ENCODE peak calls at places on chromosomes 12 and 14, in eight cellular contexts. Z, L, Y, E, W, Q, J and H are unnamed samples.

GRCh38 chr12:42094277-42094676 is 50.4 kb downstream of the GXYLT1 start:
- DNase-seq in Z (no peak), L (peak; percentile 33), Y (no peak), E (no peak), W (no peak), Q (no peak), J (no peak), H (peak; percentile 24)

GRCh38 chr12:107564946-107565345 is 120.7 kb upstream of the PWP1 start:
- DNase-seq in Z (peak; percentile 64), L (peak; percentile 7), Y (no peak), E (no peak), W (peak; percentile 36), Q (no peak), J (no peak), H (no peak)

GRCh38 chr14:104387000-104387384 is 192.6 kb upstream of the C14orf180 start:
- DNase-seq in Z (no peak), L (no peak), Y (peak; percentile 8), E (no peak), W (no peak), Q (no peak), J (no peak), H (no peak)

GRCh38 chr14:74549588-74549987 is 56.0 kb downstream of the ISCA2 start:
- DNase-seq in Z (no peak), L (no peak), Y (no peak), E (no peak), W (no peak), Q (no peak), J (no peak), H (no peak)

GRCh38 chr12:96829354-96829753 is 77.7 kb upstream of the NEDD1 start:
- DNase-seq in Z (no peak), L (no peak), Y (no peak), E (no peak), W (no peak), Q (no peak), J (no peak), H (no peak)

GRCh38 chr12:6936642-6937480 is 6.8 kb upstream of the RNU7-1 start:
- DNase-seq in Z (no peak), L (no peak), Y (no peak), E (peak; percentile 50), W (peak; percentile 82), Q (no peak), J (peak; percentile 66), H (peak; percentile 77)

GRCh38 chr14:95480109-95480886 is 36.2 kb downstream of the SYNE3 start:
- DNase-seq in Z (no peak), L (no peak), Y (peak; percentile 72), E (peak; percentile 56), W (no peak), Q (peak; percentile 46), J (no peak), H (no peak)

GRCh38 chr12:131042848-131043245 is 89.1 kb downstream of the ADGRD1 start:
- DNase-seq in Z (no peak), L (no peak), Y (no peak), E (no peak), W (no peak), Q (no peak), J (no peak), H (no peak)

GRCh38 chr12:113162102-113163029 is 12.8 kb downstream of the CFAP73 start:
- DNase-seq in Z (peak; percentile 70), L (no peak), Y (no peak), E (no peak), W (peak; percentile 56), Q (no peak), J (no peak), H (no peak)

DNA sequence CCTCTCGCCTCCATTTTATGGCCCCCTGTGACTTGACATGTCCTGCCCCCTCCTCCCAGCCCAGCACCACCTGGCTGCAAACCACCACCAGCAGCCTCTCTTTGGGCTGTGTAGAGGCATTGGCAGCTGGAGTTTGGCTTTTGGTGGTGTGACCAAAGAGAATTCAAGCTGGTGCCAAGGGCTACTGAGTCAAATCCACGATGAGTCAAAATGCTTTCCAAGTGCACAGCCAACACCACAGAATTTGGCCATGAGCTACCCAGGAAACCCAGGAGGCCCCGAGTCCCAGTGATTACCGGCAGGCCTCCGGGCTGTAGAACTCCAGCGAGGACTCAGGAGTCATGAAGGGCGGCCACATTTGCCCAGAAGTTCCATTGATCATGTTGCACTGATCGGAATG is 53.8 kb downstream of the SCARB1 start:
- DNase-seq in Z (no peak), L (no peak), Y (no peak), E (no peak), W (no peak), Q (no peak), J (no peak), H (no peak)
- H3K36me3 ChIP-seq in Z (no peaks in the 10 kb centered on the region), L (peaks cover 36% of the 10 kb centered on the region), Y (no peaks in the 10 kb centered on the region), E (no peaks in the 10 kb centered on the region), W (peaks cover 74% of the 10 kb centered on the region), Q (peaks cover 26% of the 10 kb centered on the region), J (no peaks in the 10 kb centered on the region), H (no peaks in the 10 kb centered on the region)

GRCh38 chr12:76546889-76547288 is 12.7 kb downstream of the OSBPL8 start:
- DNase-seq in Z (peak; percentile 18), L (no peak), Y (no peak), E (no peak), W (no peak), Q (no peak), J (no peak), H (no peak)
- H3K4me1 ChIP-seq in Z (peaks cover 43% of the 10 kb centered on the region), L (no peaks in the 10 kb centered on the region), Y (peaks cover 7% of the 10 kb centered on the region), E (peaks cover 89% of the 10 kb centered on the region), W (peaks cover 16% of the 10 kb centered on the region), Q (peaks cover 15% of the 10 kb centered on the region), J (peaks cover 21% of the 10 kb centered on the region), H (peaks cover 74% of the 10 kb centered on the region)

GRCh38 chr14:105430535-105430934 is 10.9 kb downstream of the MTA1 start:
- DNase-seq in Z (no peak), L (peak; percentile 21), Y (no peak), E (no peak), W (no peak), Q (peak; percentile 41), J (no peak), H (no peak)
- H3K36me3 ChIP-seq in Z (no peaks in the 10 kb centered on the region), L (peaks cover 2% of the 10 kb centered on the region), Y (no peaks in the 10 kb centered on the region), E (no peaks in the 10 kb centered on the region), W (peaks cover 88% of the 10 kb centered on the region), Q (peaks cover 4% of the 10 kb centered on the region), J (no peaks in the 10 kb centered on the region), H (no peaks in the 10 kb centered on the region)

GRCh38 chr14:77264466-77265186 is 6.4 kb downstream of the NGB start:
- DNase-seq in Z (no peak), L (no peak), Y (no peak), E (no peak), W (no peak), Q (no peak), J (no peak), H (no peak)

GRCh38 chr14:77267937-77268699 is 2.9 kb downstream of the NGB start:
- DNase-seq in Z (no peak), L (no peak), Y (no peak), E (no peak), W (no peak), Q (no peak), J (no peak), H (no peak)

GRCh38 chr14:77265187-77265515 is 5.9 kb downstream of the NGB start:
- DNase-seq in Z (no peak), L (no peak), Y (no peak), E (no peak), W (no peak), Q (no peak), J (no peak), H (no peak)

GRCh38 chr14:77265561-77266335 is 5.3 kb downstream of the NGB start:
- DNase-seq in Z (no peak), L (no peak), Y (no peak), E (no peak), W (no peak), Q (no peak), J (no peak), H (no peak)

DNA sequence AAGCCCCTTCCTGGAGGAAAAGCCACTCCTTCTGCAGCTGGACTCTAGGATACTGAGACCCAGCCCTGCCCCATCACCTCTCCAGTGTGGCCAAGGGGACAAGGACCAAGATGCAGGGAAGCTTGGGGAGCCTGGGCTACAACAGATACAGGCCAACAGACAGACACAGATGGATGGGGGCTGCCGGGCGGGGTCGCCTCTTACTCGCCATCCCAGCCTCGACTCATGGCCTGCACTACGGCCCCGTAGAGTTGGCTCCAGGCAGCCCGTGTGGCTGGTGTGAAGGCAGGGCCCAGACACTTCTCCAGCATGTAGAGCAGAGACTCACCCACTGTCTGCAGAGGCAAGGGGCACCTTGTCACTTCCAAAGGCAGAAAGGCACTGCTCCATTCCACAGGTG is 4.7 kb downstream of the NGB start:
- DNase-seq in Z (no peak), L (no peak), Y (no peak), E (no peak), W (no peak), Q (no peak), J (no peak), H (no peak)
- H3K4me1 ChIP-seq in Z (peaks cover 9% of the 10 kb centered on the region), L (no peaks in the 10 kb centered on the region), Y (no peaks in the 10 kb centered on the region), E (no peaks in the 10 kb centered on the region), W (no peaks in the 10 kb centered on the region), Q (no peaks in the 10 kb centered on the region), J (no peaks in the 10 kb centered on the region), H (no peaks in the 10 kb centered on the region)

GRCh38 chr12:125089626-125090025 is 24.4 kb downstream of the AACS start:
- DNase-seq in Z (no peak), L (no peak), Y (no peak), E (no peak), W (no peak), Q (no peak), J (no peak), H (no peak)
- H3K36me3 ChIP-seq in Z (no peaks in the 10 kb centered on the region), L (peaks cover 16% of the 10 kb centered on the region), Y (no peaks in the 10 kb centered on the region), E (peaks cover 2% of the 10 kb centered on the region), W (peaks cover 8% of the 10 kb centered on the region), Q (peaks cover 58% of the 10 kb centered on the region), J (no peaks in the 10 kb centered on the region), H (no peaks in the 10 kb centered on the region)

GRCh38 chr12:32874926-32875325 is 21.7 kb downstream of the PKP2 start:
- DNase-seq in Z (no peak), L (no peak), Y (no peak), E (no peak), W (no peak), Q (no peak), J (no peak), H (no peak)
- H3K4me1 ChIP-seq in Z (no peaks in the 10 kb centered on the region), L (peaks cover 4% of the 10 kb centered on the region), Y (no peaks in the 10 kb centered on the region), E (no peaks in the 10 kb centered on the region), W (no peaks in the 10 kb centered on the region), Q (no peaks in the 10 kb centered on the region), J (no peaks in the 10 kb centered on the region), H (no peaks in the 10 kb centered on the region)

GRCh38 chr12:53057816-53058500 is 8.1 kb downstream of the TNS2 start:
- DNase-seq in Z (no peak), L (no peak), Y (no peak), E (no peak), W (no peak), Q (no peak), J (no peak), H (no peak)
- H3K36me3 ChIP-seq in Z (no peaks in the 10 kb centered on the region), L (peaks cover 2% of the 10 kb centered on the region), Y (no peaks in the 10 kb centered on the region), E (no peaks in the 10 kb centered on the region), W (no peaks in the 10 kb centered on the region), Q (peaks cover 86% of the 10 kb centered on the region), J (no peaks in the 10 kb centered on the region), H (no peaks in the 10 kb centered on the region)